ENCODE peak calls at places on chromosomes 5 and 9, in four cellular contexts. One of them, this sample, is unnamed. For H3K4me1, the result is how much of the 10 kb centered on the place peaks cover.

GRCh38 chr5:148145916-148146315 is 22.4 kb upstream of the SPINK14 start:
- DNase-seq in Peyer's patch: no peak
- DNase-seq in transverse colon: peak
- DNase-seq in CD4-positive, alpha-beta memory T cell: no peak
- DNase-seq in this sample: no peak

GRCh38 chr9:88056876-88057275 is 81.4 kb downstream of the SPATA31C2 start:
- DNase-seq in Peyer's patch: no peak
- DNase-seq in transverse colon: no peak
- DNase-seq in CD4-positive, alpha-beta memory T cell: no peak
- DNase-seq in this sample: no peak

GRCh38 chr9:36008774-36009300 is 27.9 kb upstream of the RECK start:
- DNase-seq in Peyer's patch: peak
- DNase-seq in transverse colon: peak
- DNase-seq in CD4-positive, alpha-beta memory T cell: peak
- DNase-seq in this sample: peak

GRCh38 chr9:113350937-113351336 is 1.6 kb downstream of the BSPRY start:
- DNase-seq in Peyer's patch: no peak
- DNase-seq in transverse colon: no peak
- DNase-seq in CD4-positive, alpha-beta memory T cell: no peak
- DNase-seq in this sample: no peak

GRCh38 chr5:149392718-149393117 is 13.6 kb upstream of the IL17B start:
- DNase-seq in Peyer's patch: no peak
- DNase-seq in transverse colon: no peak
- DNase-seq in CD4-positive, alpha-beta memory T cell: no peak
- DNase-seq in this sample: no peak

GRCh38 chr5:39005566-39006232 is 68.5 kb downstream of the RICTOR start:
- DNase-seq in Peyer's patch: no peak
- DNase-seq in transverse colon: no peak
- DNase-seq in CD4-positive, alpha-beta memory T cell: peak
- DNase-seq in this sample: no peak

GRCh38 chr5:172910828-172911627 is 48.2 kb upstream of the RPL26L1 start:
- DNase-seq in Peyer's patch: peak
- DNase-seq in transverse colon: peak
- DNase-seq in CD4-positive, alpha-beta memory T cell: peak
- DNase-seq in this sample: no peak

GRCh38 chr5:158022393-158022792 is 163.4 kb upstream of the CLINT1 start:
- DNase-seq in Peyer's patch: no peak
- DNase-seq in transverse colon: peak
- DNase-seq in CD4-positive, alpha-beta memory T cell: no peak
- DNase-seq in this sample: no peak

DNA sequence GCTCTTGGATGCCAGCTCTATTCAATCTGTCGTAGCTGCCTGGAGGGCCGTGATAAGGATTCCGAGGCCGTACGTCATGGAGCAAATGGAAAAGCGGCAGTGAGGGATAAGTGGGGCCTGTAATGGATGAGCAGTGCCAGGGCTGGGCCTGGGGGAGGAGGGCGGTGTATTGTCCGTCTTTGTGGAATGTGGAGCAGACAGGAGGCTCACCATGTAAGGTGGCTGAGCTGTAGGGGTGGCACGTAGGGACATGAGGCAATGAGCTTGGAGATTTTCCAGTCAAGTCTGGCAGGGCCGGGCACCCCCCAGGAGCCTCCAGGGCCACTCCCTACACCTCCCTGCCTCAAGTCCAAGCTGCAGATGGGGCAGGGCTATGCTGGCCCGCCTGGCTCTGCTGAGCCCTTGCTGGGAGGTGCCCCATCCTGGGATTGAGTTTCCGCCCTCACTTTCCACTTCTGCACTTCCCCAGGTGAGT is 29.2 kb downstream of the NCS1 start:
- DNase-seq in Peyer's patch: no peak
- DNase-seq in transverse colon: no peak
- DNase-seq in CD4-positive, alpha-beta memory T cell: no peak
- DNase-seq in this sample: no peak
- H3K4me1 ChIP-seq in Peyer's patch: under half
- H3K4me1 ChIP-seq in transverse colon: under half
- H3K4me1 ChIP-seq in CD4-positive, alpha-beta memory T cell: under half
- H3K4me1 ChIP-seq in this sample: under half

GRCh38 chr9:94887721-94888120 is 161.2 kb downstream of the AOPEP start:
- DNase-seq in Peyer's patch: no peak
- DNase-seq in transverse colon: no peak
- DNase-seq in CD4-positive, alpha-beta memory T cell: no peak
- DNase-seq in this sample: no peak
- H3K4me1 ChIP-seq in Peyer's patch: under half
- H3K4me1 ChIP-seq in transverse colon: under half
- H3K4me1 ChIP-seq in CD4-positive, alpha-beta memory T cell: under half
- H3K4me1 ChIP-seq in this sample: under half

GRCh38 chr5:139664727-139665351 is 16.7 kb downstream of the CXXC5 start:
- DNase-seq in Peyer's patch: no peak
- DNase-seq in transverse colon: no peak
- DNase-seq in CD4-positive, alpha-beta memory T cell: no peak
- DNase-seq in this sample: no peak

GRCh38 chr5:139663207-139663606 is 15.1 kb downstream of the CXXC5 start:
- DNase-seq in Peyer's patch: no peak
- DNase-seq in transverse colon: no peak
- DNase-seq in CD4-positive, alpha-beta memory T cell: no peak
- DNase-seq in this sample: no peak

GRCh38 chr5:139664273-139664693 is 16.1 kb downstream of the CXXC5 start:
- DNase-seq in Peyer's patch: no peak
- DNase-seq in transverse colon: no peak
- DNase-seq in CD4-positive, alpha-beta memory T cell: no peak
- DNase-seq in this sample: no peak

GRCh38 chr5:139662617-139663016 is 14.5 kb downstream of the CXXC5 start:
- DNase-seq in Peyer's patch: no peak
- DNase-seq in transverse colon: no peak
- DNase-seq in CD4-positive, alpha-beta memory T cell: no peak
- DNase-seq in this sample: no peak

DNA sequence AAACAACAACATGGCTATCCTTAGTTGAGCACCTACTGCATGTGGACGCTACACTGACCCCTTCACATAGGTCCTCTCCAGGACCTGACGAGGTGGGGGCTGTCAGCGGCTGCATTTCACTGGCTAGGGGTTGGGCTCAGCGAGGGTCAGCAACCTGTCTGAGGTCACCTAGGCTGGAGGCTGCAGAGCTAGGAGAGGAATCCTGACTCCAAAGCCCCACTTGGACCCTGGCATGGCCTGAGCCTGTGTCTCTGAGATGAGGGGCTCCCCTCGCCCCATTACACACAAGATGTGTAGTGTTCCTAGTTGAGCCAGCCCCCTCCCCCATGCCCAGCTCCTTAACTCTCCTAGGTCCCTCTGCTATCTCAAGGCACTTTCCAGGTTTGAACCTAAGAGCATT is 15.6 kb downstream of the CXXC5 start:
- DNase-seq in Peyer's patch: no peak
- DNase-seq in transverse colon: no peak
- DNase-seq in CD4-positive, alpha-beta memory T cell: no peak
- DNase-seq in this sample: no peak
- H3K4me1 ChIP-seq in Peyer's patch: under half
- H3K4me1 ChIP-seq in transverse colon: under half
- H3K4me1 ChIP-seq in CD4-positive, alpha-beta memory T cell: under half
- H3K4me1 ChIP-seq in this sample: under half

DNA sequence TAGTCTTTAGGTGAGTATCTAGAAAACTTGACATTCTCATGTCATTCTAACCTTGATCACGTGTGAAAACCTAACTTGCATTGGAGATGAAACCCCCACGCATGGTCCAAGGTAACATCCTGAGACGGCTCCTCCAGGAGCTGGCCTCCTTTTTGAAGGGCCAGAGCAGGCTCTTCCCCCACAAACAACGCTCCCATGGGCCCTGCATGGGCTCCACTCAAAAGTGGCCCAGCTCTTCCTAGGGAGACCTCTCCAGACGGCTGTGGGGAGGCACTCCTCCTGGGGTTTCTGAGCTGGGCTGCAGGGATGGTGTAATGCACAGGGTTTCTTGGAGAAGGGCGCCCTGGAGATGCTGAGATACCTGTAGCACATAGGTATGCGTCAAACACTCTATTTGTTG is 296.2 kb upstream of the IRX1 start:
- DNase-seq in Peyer's patch: no peak
- DNase-seq in transverse colon: no peak
- DNase-seq in CD4-positive, alpha-beta memory T cell: no peak
- DNase-seq in this sample: no peak
- H3K4me1 ChIP-seq in Peyer's patch: under half
- H3K4me1 ChIP-seq in transverse colon: under half
- H3K4me1 ChIP-seq in CD4-positive, alpha-beta memory T cell: under half
- H3K4me1 ChIP-seq in this sample: under half

DNA sequence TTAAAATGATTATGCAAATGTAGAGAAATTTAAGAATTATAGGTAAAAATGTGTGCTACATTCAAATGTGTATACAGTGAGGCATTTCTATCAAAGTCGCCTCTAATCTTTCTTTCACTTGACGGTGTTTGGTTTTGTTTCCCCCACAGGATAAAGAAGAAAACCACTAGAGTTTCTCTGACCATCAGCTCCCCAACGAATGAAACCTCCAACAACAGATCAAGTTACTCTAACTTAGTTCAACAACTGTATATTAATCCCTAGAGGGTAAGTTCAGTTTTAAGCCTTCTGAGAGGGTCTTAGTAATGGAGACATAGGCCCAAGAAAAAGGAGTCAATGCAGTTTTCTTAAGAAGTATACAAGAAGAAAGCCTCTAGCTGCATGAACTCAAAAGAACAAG is 11.5 kb upstream of the MYOT start:
- DNase-seq in Peyer's patch: no peak
- DNase-seq in transverse colon: no peak
- DNase-seq in CD4-positive, alpha-beta memory T cell: no peak
- DNase-seq in this sample: no peak
- H3K4me1 ChIP-seq in Peyer's patch: under half
- H3K4me1 ChIP-seq in transverse colon: under half
- H3K4me1 ChIP-seq in CD4-positive, alpha-beta memory T cell: under half
- H3K4me1 ChIP-seq in this sample: under half

GRCh38 chr9:6440405-6440804 is 27.4 kb downstream of the UHRF2 start:
- DNase-seq in Peyer's patch: no peak
- DNase-seq in transverse colon: no peak
- DNase-seq in CD4-positive, alpha-beta memory T cell: no peak
- DNase-seq in this sample: no peak

GRCh38 chr9:6441269-6441668 is 28.3 kb downstream of the UHRF2 start:
- DNase-seq in Peyer's patch: no peak
- DNase-seq in transverse colon: no peak
- DNase-seq in CD4-positive, alpha-beta memory T cell: no peak
- DNase-seq in this sample: no peak

GRCh38 chr9:6443661-6444060 is 30.7 kb downstream of the UHRF2 start:
- DNase-seq in Peyer's patch: no peak
- DNase-seq in transverse colon: no peak
- DNase-seq in CD4-positive, alpha-beta memory T cell: no peak
- DNase-seq in this sample: no peak

GRCh38 chr9:6444108-6444507 is 31.1 kb downstream of the UHRF2 start:
- DNase-seq in Peyer's patch: no peak
- DNase-seq in transverse colon: no peak
- DNase-seq in CD4-positive, alpha-beta memory T cell: no peak
- DNase-seq in this sample: no peak

DNA sequence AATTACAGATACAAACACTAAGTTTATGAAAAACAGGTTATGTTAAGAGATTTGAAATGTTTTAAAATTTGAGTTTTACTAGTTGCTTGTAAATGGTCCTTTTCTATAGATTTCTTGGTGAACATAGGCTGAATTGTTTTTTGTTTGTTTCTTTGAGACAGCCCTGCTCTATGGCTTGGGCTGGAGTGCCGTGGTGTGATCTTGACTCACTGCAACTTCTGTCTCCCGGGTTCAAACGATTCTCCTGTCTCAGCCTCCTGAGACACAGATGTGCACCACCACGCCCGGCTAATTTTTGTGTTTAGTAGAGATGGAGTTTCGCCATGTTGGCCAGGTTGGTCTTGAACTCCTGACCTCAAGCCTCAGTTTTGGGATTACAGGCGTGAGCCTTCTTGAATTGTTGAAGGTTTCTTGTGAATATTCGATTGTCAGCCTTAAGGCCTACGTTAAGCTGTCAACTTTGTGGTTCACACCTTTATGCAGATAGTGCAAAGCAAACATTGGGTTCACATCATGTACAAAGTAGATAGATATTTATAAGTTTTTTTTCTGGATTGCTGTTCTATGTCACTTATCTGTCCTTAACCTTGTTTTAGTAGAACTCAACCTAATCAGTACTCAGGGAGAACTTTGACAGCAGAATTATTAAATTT is 26.2 kb downstream of the UHRF2 start:
- DNase-seq in Peyer's patch: no peak
- DNase-seq in transverse colon: no peak
- DNase-seq in CD4-positive, alpha-beta memory T cell: no peak
- DNase-seq in this sample: no peak
- H3K4me1 ChIP-seq in Peyer's patch: under half
- H3K4me1 ChIP-seq in transverse colon: under half
- H3K4me1 ChIP-seq in CD4-positive, alpha-beta memory T cell: half or more
- H3K4me1 ChIP-seq in this sample: under half